ENCODE peak calls at places on chromosomes 16 and 17, in four cellular contexts. I, U, R and G are unnamed samples. For H3K4me1, the result is how much of the 10 kb centered on the place peaks cover.

GRCh38 chr17:58335061-58335731 is 6.6 kb upstream of the TSPOAP1 start:
- DNase-seq in I (no peak), U (no peak), R (no peak), G (no peak)

GRCh38 chr17:42428141-42428944 is 5.3 kb upstream of the CAVIN1 start:
- DNase-seq in I (no peak), U (peak), R (peak), G (peak)

GRCh38 chr16:11007714-11008240 is 63.4 kb downstream of the CLEC16A start:
- DNase-seq in I (no peak), U (no peak), R (no peak), G (no peak)

GRCh38 chr16:3076577-3076976 is 11.1 kb downstream of the IL32 start:
- DNase-seq in I (no peak), U (peak), R (no peak), G (no peak)

GRCh38 chr16:56113223-56113622 is 78.1 kb upstream of the GNAO1 start:
- DNase-seq in I (no peak), U (no peak), R (no peak), G (no peak)

GRCh38 chr16:55494994-55495421 is 13.9 kb upstream of the LPCAT2 start:
- DNase-seq in I (no peak), U (no peak), R (peak), G (peak)

GRCh38 chr17:79626156-79626890 is 15.5 kb upstream of the RBFOX3 start:
- DNase-seq in I (peak), U (no peak), R (no peak), G (peak)

GRCh38 chr16:80105160-80105559 is 435.6 kb upstream of the DYNLRB2 start:
- DNase-seq in I (no peak), U (no peak), R (no peak), G (no peak)

GRCh38 chr17:41772586-41773189 is 13.8 kb downstream of the JUP start:
- DNase-seq in I (no peak), U (peak), R (peak), G (no peak)

GRCh38 chr16:55035956-55036355 is 105.3 kb downstream of the IRX5 start:
- DNase-seq in I (peak), U (no peak), R (no peak), G (no peak)

GRCh38 chr16:71426069-71426879 is 15.6 kb downstream of the TLE7 start:
- DNase-seq in I (peak), U (peak), R (peak), G (peak)

GRCh38 chr17:29143894-29144293 is 36.3 kb downstream of the MYO18A start:
- DNase-seq in I (no peak), U (no peak), R (peak), G (peak)

GRCh38 chr16:46976550-46976949 is 3.1 kb upstream of the DNAJA2 start:
- DNase-seq in I (no peak), U (no peak), R (peak), G (no peak)

GRCh38 chr17:69267219-69267618 is 38.6 kb upstream of the ABCA10 start:
- DNase-seq in I (no peak), U (no peak), R (no peak), G (no peak)

GRCh38 chr16:1973461-1974156 is 1.8 kb downstream of the TBL3 start:
- DNase-seq in I (no peak), U (no peak), R (no peak), G (no peak)

GRCh38 chr17:64774888-64775600 is 112.9 kb upstream of the SMURF2 start:
- DNase-seq in I (no peak), U (no peak), R (no peak), G (no peak)

GRCh38 chr17:21090889-21091618 is 35.7 kb upstream of the DHRS7B start:
- DNase-seq in I (no peak), U (no peak), R (no peak), G (no peak)

GRCh38 chr16:57273359-57273758 is 11.1 kb downstream of the PLLP start:
- DNase-seq in I (no peak), U (no peak), R (no peak), G (peak)

GRCh38 chr16:2470603-2471015 is 488 bp upstream of the NTN3 start:
- DNase-seq in I (no peak), U (no peak), R (no peak), G (no peak)

GRCh38 chr16:72029567-72030271 is 21.2 kb downstream of the DHODH start:
- DNase-seq in I (no peak), U (no peak), R (no peak), G (no peak)

GRCh38 chr17:9055281-9055680 is 34.0 kb downstream of the NTN1 start:
- DNase-seq in I (no peak), U (no peak), R (no peak), G (no peak)

GRCh38 chr17:2240541-2240940 is 63.0 kb downstream of the SMG6 start:
- DNase-seq in I (no peak), U (no peak), R (no peak), G (no peak)

GRCh38 chr16:25707982-25708583 is 16.3 kb downstream of the HS3ST4 start:
- DNase-seq in I (peak), U (peak), R (peak), G (peak)

GRCh38 chr17:57915980-57916757 is 39.0 kb downstream of the CUEDC1 start:
- DNase-seq in I (peak), U (no peak), R (no peak), G (peak)

GRCh38 chr17:17416007-17416399 is 60.8 kb upstream of the MED9 start:
- DNase-seq in I (no peak), U (peak), R (peak), G (peak)

GRCh38 chr17:29571883-29572681 is 3.6 kb downstream of the TP53I13 start:
- DNase-seq in I (no peak), U (no peak), R (no peak), G (peak)

GRCh38 chr17:63435681-63436522 is 10.2 kb downstream of the CYB561 start:
- DNase-seq in I (peak), U (peak), R (no peak), G (peak)

GRCh38 chr16:50316102-50316847 is 49.9 kb downstream of the ADCY7 start:
- DNase-seq in I (no peak), U (no peak), R (no peak), G (no peak)

GRCh38 chr16:49436181-49436580 is 62.6 kb downstream of the C16orf78 start:
- DNase-seq in I (no peak), U (no peak), R (no peak), G (no peak)

GRCh38 chr17:67729903-67730302 is 12.2 kb downstream of the NOL11 start:
- DNase-seq in I (no peak), U (no peak), R (no peak), G (no peak)

GRCh38 chr16:379183-379960 is 2.4 kb downstream of the PGAP6 start:
- DNase-seq in I (peak), U (no peak), R (no peak), G (no peak)

GRCh38 chr17:77382356-77382911 is 241.7 kb downstream of the SEC14L1 start:
- DNase-seq in I (no peak), U (no peak), R (peak), G (no peak)

GRCh38 chr17:73320601-73321264 is 8.9 kb upstream of the CDC42EP4 start:
- DNase-seq in I (no peak), U (no peak), R (no peak), G (peak)

GRCh38 chr16:55572439-55572838 is 6.0 kb downstream of the CAPNS2 start:
- DNase-seq in I (no peak), U (no peak), R (no peak), G (no peak)

GRCh38 chr16:75559564-75560372 is 3.7 kb upstream of the TMEM231 start:
- DNase-seq in I (no peak), U (no peak), R (no peak), G (no peak)

GRCh38 chr17:51427259-51428255 is 167.2 kb downstream of the UTP18 start:
- DNase-seq in I (no peak), U (no peak), R (no peak), G (peak)

GRCh38 chr17:879546-879945 is 97.4 kb downstream of the MRM3 start:
- DNase-seq in I (peak), U (peak), R (peak), G (no peak)

GRCh38 chr17:55402374-55402773 is 19.3 kb downstream of the MMD start:
- DNase-seq in I (no peak), U (peak), R (no peak), G (no peak)

GRCh38 chr17:44990994-44991393 is 22.9 kb upstream of the C1QL1 start:
- DNase-seq in I (no peak), U (no peak), R (no peak), G (no peak)

GRCh38 chr16:89473136-89473712 is 17.1 kb downstream of the ANKRD11 start:
- DNase-seq in I (no peak), U (no peak), R (no peak), G (no peak)

GRCh38 chr16:89473791-89474414 is 16.5 kb downstream of the ANKRD11 start:
- DNase-seq in I (no peak), U (no peak), R (no peak), G (no peak)

GRCh38 chr16:89467382-89467781 is 23.0 kb downstream of the ANKRD11 start:
- DNase-seq in I (no peak), U (no peak), R (no peak), G (no peak)

GRCh38 chr16:89472711-89473075 is 17.7 kb downstream of the ANKRD11 start:
- DNase-seq in I (no peak), U (no peak), R (peak), G (no peak)

GRCh38 chr16:89471225-89471624 is 19.1 kb downstream of the ANKRD11 start:
- DNase-seq in I (no peak), U (no peak), R (no peak), G (no peak)
- H3K4me1 ChIP-seq in I (under half), U (under half), R (half or more), G (under half)

GRCh38 chr17:12667299-12667958 is 1.7 kb downstream of the MYOCD start:
- DNase-seq in I (peak), U (no peak), R (peak), G (peak)

GRCh38 chr17:12664894-12665262 is 812 bp upstream of the MYOCD start:
- DNase-seq in I (no peak), U (no peak), R (no peak), G (no peak)

GRCh38 chr17:12664252-12664651 is 1.4 kb upstream of the MYOCD start:
- DNase-seq in I (no peak), U (no peak), R (no peak), G (no peak)

GRCh38 chr17:12666718-12667117 is 1.0 kb downstream of the MYOCD start:
- DNase-seq in I (no peak), U (no peak), R (no peak), G (no peak)

GRCh38 chr17:12665263-12666210 is at the start of gene MYOCD:
- DNase-seq in I (peak), U (no peak), R (no peak), G (peak)
- TF ChIP-seq GABPA in I (peak), U (no peak), R (no peak), G (no peak)

GRCh38 chr16:27591837-27592236 is 41.9 kb downstream of the KATNIP start:
- DNase-seq in I (no peak), U (no peak), R (no peak), G (no peak)
- H3K4me1 ChIP-seq in I (under half), U (under half), R (under half), G (under half)

GRCh38 chr17:71099003-71099710 is 929.8 kb downstream of the KCNJ2 start:
- DNase-seq in I (no peak), U (no peak), R (no peak), G (no peak)
- TF ChIP-seq GABPA in I (no peak), U (no peak), R (no peak), G (no peak)

GRCh38 chr16:67545665-67546024 is 16.7 kb upstream of the CTCF start:
- DNase-seq in I (no peak), U (no peak), R (no peak), G (no peak)
- H3K4me1 ChIP-seq in I (under half), U (under half), R (under half), G (under half)

GRCh38 chr17:61431594-61432311 is 20.5 kb upstream of the TBX4 start:
- DNase-seq in I (no peak), U (no peak), R (peak), G (no peak)

GRCh38 chr17:61425682-61426481 is 26.2 kb downstream of the TBX2 start:
- DNase-seq in I (peak), U (no peak), R (peak), G (peak)

GRCh38 chr17:61427567-61427966 is 24.7 kb upstream of the TBX4 start:
- DNase-seq in I (no peak), U (no peak), R (no peak), G (no peak)

GRCh38 chr17:61426482-61427304 is 25.5 kb upstream of the TBX4 start:
- DNase-seq in I (no peak), U (no peak), R (peak), G (no peak)

DNA sequence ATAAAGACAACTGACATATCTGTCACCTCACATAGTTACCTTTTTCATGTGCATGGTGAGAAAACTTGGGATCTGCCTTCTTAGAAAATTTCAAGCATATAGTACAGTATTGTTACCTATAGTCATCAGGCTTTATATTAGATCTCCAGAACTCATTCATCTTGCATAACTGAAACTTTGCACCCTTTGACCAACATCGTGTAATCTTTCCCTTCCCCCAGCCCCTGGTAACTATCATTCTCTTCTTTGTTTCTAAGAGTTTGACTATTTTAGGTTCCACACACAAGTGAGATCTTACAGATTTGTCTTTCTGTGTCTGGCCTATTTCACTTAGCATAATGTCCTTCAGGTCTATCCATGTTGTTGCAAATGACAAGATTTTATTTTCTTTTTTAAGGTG is 22.9 kb upstream of the TBX4 start:
- DNase-seq in I (no peak), U (no peak), R (peak), G (no peak)
- TF ChIP-seq GABPA in I (no peak), U (no peak), R (no peak), G (no peak)

GRCh38 chr16:17373533-17373932 is 97.2 kb downstream of the XYLT1 start:
- DNase-seq in I (no peak), U (no peak), R (no peak), G (no peak)

GRCh38 chr16:17370233-17371013 is 100.3 kb downstream of the XYLT1 start:
- DNase-seq in I (no peak), U (no peak), R (no peak), G (peak)

GRCh38 chr16:17374668-17375255 is 96.0 kb downstream of the XYLT1 start:
- DNase-seq in I (no peak), U (no peak), R (no peak), G (no peak)

GRCh38 chr16:17371014-17371296 is 99.8 kb downstream of the XYLT1 start:
- DNase-seq in I (no peak), U (no peak), R (no peak), G (no peak)

GRCh38 chr16:17372383-17372782 is 98.4 kb downstream of the XYLT1 start:
- DNase-seq in I (no peak), U (no peak), R (no peak), G (no peak)
- H3K4me1 ChIP-seq in I (under half), U (under half), R (under half), G (half or more)